ENCODE peak calls at places on chromosomes 4 and X, in seven cellular contexts. U is transverse colon, M is upper lobe of left lung, Q is spleen, Z is sigmoid colon, N is lower leg skin, K is body of pancreas. E is an unnamed sample.

GRCh38 chr4:123825596-123826291 is 429.1 kb downstream of the SPRY1 start:
- DNase-seq in Z (no peak), Q (no peak), M (no peak), K (no peak), U (no peak), N (no peak), E (no peak)

GRCh38 chr4:27692098-27692679 is 831.5 kb downstream of the STIM2 start:
- DNase-seq in U (no peak), Q (peak), K (peak), Z (no peak), M (no peak), N (no peak), E (no peak)

GRCh38 chr4:25956260-25956659 is 42.2 kb downstream of the SMIM20 start:
- DNase-seq in M (no peak), Q (no peak), N (no peak), U (no peak), K (no peak), Z (no peak), E (no peak)

GRCh38 chr4:158051401-158052235 is 121.2 kb downstream of the GASK1B start:
- DNase-seq in U (no peak), Q (no peak), Z (peak), K (peak), M (no peak), N (peak), E (no peak)

GRCh38 chrX:135513140-135513535 is 7.3 kb upstream of the INTS6L start:
- DNase-seq in K (no peak), Z (no peak), N (no peak), U (no peak), M (no peak), Q (no peak), E (no peak)

GRCh38 chrX:34656842-34657780 is at the start of gene TMEM47:
- DNase-seq in N (peak), M (peak), Z (peak), Q (peak), K (peak), U (peak), E (no peak)

GRCh38 chr4:151992301-151992700 is 231.5 kb upstream of the GATB start:
- DNase-seq in N (no peak), K (no peak), M (no peak), Q (no peak), Z (no peak), U (no peak), E (no peak)

GRCh38 chr4:163395055-163395454 is 51.4 kb downstream of the NPY5R start:
- DNase-seq in Z (no peak), Q (no peak), M (no peak), N (no peak), K (no peak), U (no peak), E (no peak)

GRCh38 chr4:54392459-54392858 is 163.4 kb downstream of the PDGFRA start:
- DNase-seq in N (no peak), Q (no peak), M (no peak), U (no peak), K (no peak), Z (no peak), E (no peak)

GRCh38 chrX:140764401-140764919 is 54.9 kb downstream of the LINC00632 start:
- DNase-seq in U (no peak), M (peak), N (no peak), K (peak), Q (no peak), Z (peak), E (no peak)

GRCh38 chrX:42615161-42615563 is 162.8 kb downstream of the PPP1R2C start:
- DNase-seq in U (peak), N (no peak), Q (no peak), Z (no peak), M (no peak), K (no peak), E (no peak)

GRCh38 chr4:40843696-40844095 is 93.9 kb downstream of the NSUN7 start:
- DNase-seq in Q (no peak), N (no peak), Z (peak), M (no peak), U (no peak), K (no peak), E (no peak)

GRCh38 chrX:154712781-154713391 is 38.0 kb downstream of the GAB3 start:
- DNase-seq in Z (no peak), K (no peak), U (no peak), N (no peak), M (no peak), Q (no peak), E (no peak)

GRCh38 chr4:165656399-165656798 is 216.6 kb upstream of the TLL1 start:
- DNase-seq in M (no peak), Q (no peak), K (no peak), Z (no peak), N (no peak), U (no peak), E (no peak)
- H3K4me3 ChIP-seq in M (no peak), Q (no peak), K (no peak), Z (no peak), N (no peak), U (no peak), E (no peak)

GRCh38 chr4:127832585-127832984 is 48.1 kb upstream of the PLK4 start:
- DNase-seq in Q (no peak), N (no peak), K (no peak), U (no peak), Z (no peak), M (no peak), E (no peak)

GRCh38 chr4:127828121-127828520 is 46.0 kb downstream of the HSPA4L start:
- DNase-seq in Z (no peak), U (no peak), N (no peak), K (no peak), M (no peak), Q (no peak), E (no peak)

GRCh38 chr4:127829014-127829413 is 46.9 kb downstream of the HSPA4L start:
- DNase-seq in Z (no peak), K (no peak), Q (no peak), N (no peak), M (no peak), U (no peak), E (no peak)
- TF ChIP-seq POLR2A in Z (no peak), K (no peak), Q (no peak), N (no peak), M (no peak), U (no peak), E (no peak)

DNA sequence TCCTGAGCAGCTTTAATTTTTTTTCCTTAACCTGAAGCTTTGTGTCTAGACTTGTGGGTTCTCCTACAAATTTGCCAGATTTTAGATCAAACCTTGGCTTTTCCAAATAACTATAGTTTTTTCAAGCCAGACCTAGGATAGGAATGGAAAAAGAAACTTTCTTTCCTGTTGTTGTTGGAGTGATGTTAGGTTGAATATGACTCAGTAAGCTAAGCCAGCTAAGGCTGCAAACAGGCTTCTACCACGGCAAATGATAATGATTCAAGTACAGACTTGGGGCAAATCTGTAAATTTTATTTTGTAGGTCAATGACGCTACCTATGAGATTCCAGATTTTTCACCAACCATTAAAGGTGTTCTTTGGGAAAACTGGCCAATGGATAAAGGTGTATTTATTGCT is 45.6 kb downstream of the WDR19 start:
- DNase-seq in M (no peak), Z (no peak), N (no peak), K (no peak), U (no peak), Q (no peak), E (no peak)
- H3K4me3 ChIP-seq in M (no peak), Z (no peak), N (no peak), K (no peak), U (no peak), Q (no peak), E (no peak)

DNA sequence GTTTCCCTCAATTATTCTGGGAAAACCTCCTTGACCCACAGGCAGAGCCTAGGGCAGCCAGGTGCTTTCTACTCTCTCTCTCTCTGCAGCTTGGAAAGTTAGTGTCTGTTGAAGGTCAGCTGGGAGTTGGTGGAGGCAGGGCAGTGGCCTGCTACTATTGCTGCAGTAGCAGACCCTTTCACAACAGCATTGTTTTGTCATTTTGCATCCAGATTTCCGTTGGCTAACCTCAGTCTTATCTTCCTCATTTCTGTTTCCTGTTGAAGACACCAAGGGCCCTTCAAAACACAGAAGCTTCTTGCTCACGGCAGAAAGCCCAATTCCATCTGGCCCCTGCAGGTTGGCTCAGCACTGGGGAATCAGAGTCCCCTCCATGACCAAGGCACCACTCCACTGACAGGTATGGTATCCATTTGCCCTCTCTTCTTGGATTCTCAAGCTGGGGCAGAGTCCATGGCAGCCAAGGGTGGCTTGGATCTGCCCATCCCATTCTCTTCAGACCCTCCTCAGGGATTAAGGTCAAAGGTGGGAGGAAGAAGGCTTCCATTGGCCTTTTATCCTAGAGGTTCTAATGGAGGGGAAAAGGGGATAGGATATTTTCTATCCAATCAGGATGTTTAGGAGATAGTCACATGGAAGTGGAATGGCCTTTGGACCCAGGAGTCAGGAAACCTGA is 24.6 kb downstream of the VSIG4 start:
- DNase-seq in N (peak), Z (no peak), Q (peak), K (peak), M (no peak), U (peak), E (no peak)
- TF ChIP-seq POLR2A in N (no peak), Z (no peak), Q (peak), K (no peak), M (no peak), U (peak), E (no peak)

E was measured in vagina.